ENCODE peak calls at places on chromosome 1, in nine cellular contexts. One of them, this sample, is unnamed.

GRCh38 chr1:14855278-14855677 is 256.8 kb downstream of the KAZN start:
- DNase-seq in cardiac muscle cell: no peak
- DNase-seq in suprapubic skin: no peak
- DNase-seq in fibroblast of lung: peak
- DNase-seq in MCF 10A: no peak
- DNase-seq in nephron progenitor cell: no peak
- DNase-seq in sigmoid colon: no peak
- DNase-seq in foreskin fibroblast: no peak
- DNase-seq in lung: no peak
- DNase-seq in this sample: no peak

GRCh38 chr1:113253979-113254378 is 136.3 kb upstream of the MAGI3 start:
- DNase-seq in nephron progenitor cell: no peak
- DNase-seq in MCF 10A: no peak
- DNase-seq in suprapubic skin: no peak
- DNase-seq in sigmoid colon: no peak
- DNase-seq in lung: no peak
- DNase-seq in fibroblast of lung: no peak
- DNase-seq in foreskin fibroblast: no peak
- DNase-seq in cardiac muscle cell: no peak
- DNase-seq in this sample: no peak

GRCh38 chr1:228101994-228102790 is 933 bp downstream of the C1orf35 start:
- DNase-seq in MCF 10A: peak
- DNase-seq in sigmoid colon: peak
- DNase-seq in cardiac muscle cell: peak
- DNase-seq in lung: no peak
- DNase-seq in fibroblast of lung: no peak
- DNase-seq in foreskin fibroblast: no peak
- DNase-seq in suprapubic skin: no peak
- DNase-seq in nephron progenitor cell: peak
- DNase-seq in this sample: peak

GRCh38 chr1:218496561-218496960 is 151.4 kb downstream of the TGFB2 start:
- DNase-seq in MCF 10A: peak
- DNase-seq in foreskin fibroblast: peak
- DNase-seq in sigmoid colon: no peak
- DNase-seq in suprapubic skin: no peak
- DNase-seq in lung: no peak
- DNase-seq in nephron progenitor cell: no peak
- DNase-seq in fibroblast of lung: peak
- DNase-seq in cardiac muscle cell: no peak
- DNase-seq in this sample: no peak

GRCh38 chr1:26302733-26303405 is 3.6 kb downstream of the UBXN11 start:
- DNase-seq in lung: no peak
- DNase-seq in foreskin fibroblast: peak
- DNase-seq in MCF 10A: peak
- DNase-seq in sigmoid colon: no peak
- DNase-seq in suprapubic skin: no peak
- DNase-seq in cardiac muscle cell: no peak
- DNase-seq in nephron progenitor cell: no peak
- DNase-seq in fibroblast of lung: peak
- DNase-seq in this sample: no peak

GRCh38 chr1:36099681-36100341 is 11.1 kb downstream of the ADPRS start:
- DNase-seq in suprapubic skin: peak
- DNase-seq in foreskin fibroblast: peak
- DNase-seq in fibroblast of lung: peak
- DNase-seq in sigmoid colon: peak
- DNase-seq in MCF 10A: peak
- DNase-seq in lung: peak
- DNase-seq in cardiac muscle cell: peak
- DNase-seq in nephron progenitor cell: peak
- DNase-seq in this sample: peak

GRCh38 chr1:101105877-101106276 is 80.3 kb upstream of the DPH5 start:
- DNase-seq in nephron progenitor cell: no peak
- DNase-seq in lung: no peak
- DNase-seq in cardiac muscle cell: no peak
- DNase-seq in MCF 10A: no peak
- DNase-seq in foreskin fibroblast: peak
- DNase-seq in fibroblast of lung: peak
- DNase-seq in suprapubic skin: no peak
- DNase-seq in sigmoid colon: no peak
- DNase-seq in this sample: no peak

GRCh38 chr1:160711528-160712311 is at the start of gene CD48:
- DNase-seq in cardiac muscle cell: no peak
- DNase-seq in suprapubic skin: no peak
- DNase-seq in sigmoid colon: no peak
- DNase-seq in foreskin fibroblast: no peak
- DNase-seq in nephron progenitor cell: no peak
- DNase-seq in MCF 10A: no peak
- DNase-seq in fibroblast of lung: no peak
- DNase-seq in lung: no peak
- DNase-seq in this sample: no peak

GRCh38 chr1:205279986-205280385 is 41.6 kb downstream of the NUAK2 start:
- DNase-seq in sigmoid colon: no peak
- DNase-seq in foreskin fibroblast: no peak
- DNase-seq in fibroblast of lung: no peak
- DNase-seq in lung: no peak
- DNase-seq in nephron progenitor cell: no peak
- DNase-seq in MCF 10A: no peak
- DNase-seq in cardiac muscle cell: no peak
- DNase-seq in suprapubic skin: no peak
- DNase-seq in this sample: no peak

GRCh38 chr1:7632681-7633080 is 138.4 kb upstream of the VAMP3 start:
- DNase-seq in lung: no peak
- DNase-seq in sigmoid colon: no peak
- DNase-seq in suprapubic skin: no peak
- DNase-seq in cardiac muscle cell: no peak
- DNase-seq in MCF 10A: no peak
- DNase-seq in foreskin fibroblast: no peak
- DNase-seq in fibroblast of lung: no peak
- DNase-seq in nephron progenitor cell: no peak
- DNase-seq in this sample: no peak

GRCh38 chr1:159821171-159821867 is 5.4 kb upstream of the SLAMF8 start:
- DNase-seq in cardiac muscle cell: no peak
- DNase-seq in nephron progenitor cell: no peak
- DNase-seq in sigmoid colon: no peak
- DNase-seq in suprapubic skin: no peak
- DNase-seq in MCF 10A: no peak
- DNase-seq in fibroblast of lung: peak
- DNase-seq in lung: peak
- DNase-seq in foreskin fibroblast: no peak
- DNase-seq in this sample: no peak

GRCh38 chr1:201264072-201264471 is 19.2 kb upstream of the PKP1 start:
- DNase-seq in fibroblast of lung: no peak
- DNase-seq in sigmoid colon: peak
- DNase-seq in MCF 10A: no peak
- DNase-seq in foreskin fibroblast: no peak
- DNase-seq in nephron progenitor cell: no peak
- DNase-seq in lung: no peak
- DNase-seq in cardiac muscle cell: no peak
- DNase-seq in suprapubic skin: peak
- DNase-seq in this sample: no peak

GRCh38 chr1:160973491-160973890 is 18.9 kb upstream of the ITLN2 start:
- DNase-seq in MCF 10A: no peak
- DNase-seq in fibroblast of lung: no peak
- DNase-seq in lung: no peak
- DNase-seq in nephron progenitor cell: no peak
- DNase-seq in sigmoid colon: no peak
- DNase-seq in suprapubic skin: no peak
- DNase-seq in foreskin fibroblast: no peak
- DNase-seq in cardiac muscle cell: no peak
- DNase-seq in this sample: no peak

GRCh38 chr1:87953732-87954344 is 625.2 kb downstream of the LMO4 start:
- DNase-seq in lung: peak
- DNase-seq in cardiac muscle cell: peak
- DNase-seq in MCF 10A: peak
- DNase-seq in sigmoid colon: peak
- DNase-seq in fibroblast of lung: peak
- DNase-seq in foreskin fibroblast: peak
- DNase-seq in nephron progenitor cell: peak
- DNase-seq in suprapubic skin: no peak
- DNase-seq in this sample: peak

GRCh38 chr1:2330511-2331199 is 60.7 kb downstream of the MORN1 start:
- DNase-seq in cardiac muscle cell: no peak
- DNase-seq in sigmoid colon: peak
- DNase-seq in lung: peak
- DNase-seq in foreskin fibroblast: peak
- DNase-seq in MCF 10A: no peak
- DNase-seq in nephron progenitor cell: no peak
- DNase-seq in fibroblast of lung: peak
- DNase-seq in suprapubic skin: peak
- DNase-seq in this sample: peak

GRCh38 chr1:204419064-204419403 is 7.4 kb upstream of the PPP1R15B start:
- DNase-seq in nephron progenitor cell: no peak
- DNase-seq in suprapubic skin: no peak
- DNase-seq in foreskin fibroblast: peak
- DNase-seq in lung: no peak
- DNase-seq in fibroblast of lung: no peak
- DNase-seq in sigmoid colon: no peak
- DNase-seq in MCF 10A: peak
- DNase-seq in cardiac muscle cell: no peak
- DNase-seq in this sample: no peak

GRCh38 chr1:93749894-93750301 is 68.3 kb upstream of the BCAR3 start:
- DNase-seq in fibroblast of lung: no peak
- DNase-seq in nephron progenitor cell: no peak
- DNase-seq in MCF 10A: no peak
- DNase-seq in foreskin fibroblast: no peak
- DNase-seq in suprapubic skin: no peak
- DNase-seq in lung: peak
- DNase-seq in sigmoid colon: no peak
- DNase-seq in cardiac muscle cell: peak
- DNase-seq in this sample: no peak
- TF ChIP-seq CTCF in fibroblast of lung: no peak
- TF ChIP-seq CTCF in nephron progenitor cell: no peak
- TF ChIP-seq CTCF in MCF 10A: no peak
- TF ChIP-seq CTCF in foreskin fibroblast: no peak
- TF ChIP-seq CTCF in suprapubic skin: no peak
- TF ChIP-seq CTCF in lung: peak
- TF ChIP-seq CTCF in sigmoid colon: no peak
- TF ChIP-seq CTCF in cardiac muscle cell: peak
- TF ChIP-seq CTCF in this sample: no peak

GRCh38 chr1:51344602-51345299 is 14.4 kb upstream of the TTC39A start:
- DNase-seq in lung: peak
- DNase-seq in MCF 10A: no peak
- DNase-seq in cardiac muscle cell: peak
- DNase-seq in foreskin fibroblast: no peak
- DNase-seq in sigmoid colon: no peak
- DNase-seq in nephron progenitor cell: peak
- DNase-seq in suprapubic skin: no peak
- DNase-seq in fibroblast of lung: no peak
- DNase-seq in this sample: peak
- TF ChIP-seq CTCF in lung: no peak
- TF ChIP-seq CTCF in MCF 10A: no peak
- TF ChIP-seq CTCF in cardiac muscle cell: no peak
- TF ChIP-seq CTCF in foreskin fibroblast: no peak
- TF ChIP-seq CTCF in sigmoid colon: no peak
- TF ChIP-seq CTCF in nephron progenitor cell: no peak
- TF ChIP-seq CTCF in suprapubic skin: peak
- TF ChIP-seq CTCF in fibroblast of lung: no peak
- TF ChIP-seq CTCF in this sample: no peak

GRCh38 chr1:172320723-172321122 is 99.8 kb upstream of the C1orf105 start:
- DNase-seq in cardiac muscle cell: no peak
- DNase-seq in foreskin fibroblast: peak
- DNase-seq in nephron progenitor cell: no peak
- DNase-seq in fibroblast of lung: peak
- DNase-seq in MCF 10A: no peak
- DNase-seq in suprapubic skin: no peak
- DNase-seq in lung: no peak
- DNase-seq in sigmoid colon: peak
- DNase-seq in this sample: no peak

GRCh38 chr1:172323666-172324065 is 96.8 kb upstream of the C1orf105 start:
- DNase-seq in suprapubic skin: no peak
- DNase-seq in sigmoid colon: no peak
- DNase-seq in cardiac muscle cell: no peak
- DNase-seq in fibroblast of lung: peak
- DNase-seq in nephron progenitor cell: no peak
- DNase-seq in foreskin fibroblast: no peak
- DNase-seq in MCF 10A: no peak
- DNase-seq in lung: no peak
- DNase-seq in this sample: no peak

GRCh38 chr1:172325562-172325961 is 94.9 kb upstream of the C1orf105 start:
- DNase-seq in sigmoid colon: no peak
- DNase-seq in cardiac muscle cell: no peak
- DNase-seq in suprapubic skin: no peak
- DNase-seq in foreskin fibroblast: peak
- DNase-seq in lung: no peak
- DNase-seq in nephron progenitor cell: no peak
- DNase-seq in MCF 10A: peak
- DNase-seq in fibroblast of lung: peak
- DNase-seq in this sample: no peak

GRCh38 chr1:172321429-172321828 is 99.1 kb upstream of the C1orf105 start:
- DNase-seq in cardiac muscle cell: no peak
- DNase-seq in lung: no peak
- DNase-seq in fibroblast of lung: peak
- DNase-seq in nephron progenitor cell: no peak
- DNase-seq in foreskin fibroblast: peak
- DNase-seq in suprapubic skin: no peak
- DNase-seq in MCF 10A: no peak
- DNase-seq in sigmoid colon: no peak
- DNase-seq in this sample: no peak

DNA sequence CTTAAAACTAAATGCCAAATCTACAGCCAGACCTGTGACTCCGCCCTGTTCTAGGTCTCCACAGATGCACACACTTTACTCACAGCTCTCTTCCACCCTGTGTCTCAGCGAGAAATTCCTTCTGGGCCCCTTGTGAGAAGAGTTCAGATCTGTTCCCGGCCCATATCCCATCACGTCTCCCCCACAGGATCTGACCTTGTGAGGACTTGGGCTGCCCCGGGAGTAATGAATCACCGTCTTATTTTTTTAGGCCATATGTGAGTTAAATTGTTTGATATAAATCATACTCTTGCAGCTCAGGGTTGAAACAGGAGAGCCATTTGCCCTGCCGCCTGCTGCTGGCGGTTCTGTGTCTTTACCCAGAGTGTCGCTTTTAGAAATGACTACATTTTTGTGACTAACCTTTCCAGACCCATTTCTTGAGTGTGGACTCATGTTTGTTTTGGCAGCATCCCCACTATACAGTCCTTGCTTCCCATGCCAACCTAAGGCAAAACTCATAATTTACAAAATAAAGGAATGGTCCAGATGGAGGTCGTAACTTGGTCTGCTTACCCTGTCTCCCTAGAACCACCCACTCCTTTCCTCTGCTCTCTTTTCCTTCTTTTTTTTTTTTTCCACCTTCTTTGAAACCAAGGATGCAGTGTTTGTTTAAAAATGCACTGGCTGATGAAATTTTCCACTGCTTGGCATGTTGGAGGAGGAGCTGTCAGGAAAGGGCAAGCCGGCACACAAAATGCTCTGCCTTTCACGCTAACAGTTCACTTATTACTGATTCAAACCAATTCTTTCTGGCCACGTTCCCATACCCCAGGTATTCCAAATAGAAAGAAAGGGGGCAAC is 98.0 kb upstream of the C1orf105 start:
- DNase-seq in suprapubic skin: peak
- DNase-seq in lung: peak
- DNase-seq in cardiac muscle cell: no peak
- DNase-seq in fibroblast of lung: peak
- DNase-seq in foreskin fibroblast: peak
- DNase-seq in sigmoid colon: peak
- DNase-seq in nephron progenitor cell: peak
- DNase-seq in MCF 10A: peak
- DNase-seq in this sample: no peak
- TF ChIP-seq CTCF in suprapubic skin: no peak
- TF ChIP-seq CTCF in lung: no peak
- TF ChIP-seq CTCF in cardiac muscle cell: no peak
- TF ChIP-seq CTCF in fibroblast of lung: no peak
- TF ChIP-seq CTCF in foreskin fibroblast: no peak
- TF ChIP-seq CTCF in sigmoid colon: no peak
- TF ChIP-seq CTCF in nephron progenitor cell: no peak
- TF ChIP-seq CTCF in MCF 10A: no peak
- TF ChIP-seq CTCF in this sample: no peak

GRCh38 chr1:145960468-145961108 is 2.8 kb upstream of the LIX1L start:
- DNase-seq in fibroblast of lung: peak
- DNase-seq in sigmoid colon: peak
- DNase-seq in foreskin fibroblast: peak
- DNase-seq in cardiac muscle cell: peak
- DNase-seq in nephron progenitor cell: peak
- DNase-seq in suprapubic skin: peak
- DNase-seq in lung: peak
- DNase-seq in MCF 10A: no peak
- DNase-seq in this sample: peak
- TF ChIP-seq CTCF in fibroblast of lung: no peak
- TF ChIP-seq CTCF in sigmoid colon: no peak
- TF ChIP-seq CTCF in foreskin fibroblast: no peak
- TF ChIP-seq CTCF in cardiac muscle cell: no peak
- TF ChIP-seq CTCF in nephron progenitor cell: peak
- TF ChIP-seq CTCF in suprapubic skin: no peak
- TF ChIP-seq CTCF in lung: peak
- TF ChIP-seq CTCF in MCF 10A: no peak
- TF ChIP-seq CTCF in this sample: no peak